ENCODE peak calls at places on chromosome 16, in nine cellular contexts. Y is uterus, R is sigmoid colon, X is stomach, A is ovary, E is lower leg skin, O is fibroblast of the aortic adventitia, D is heart right ventricle, B is SK-N-SH. K is an unnamed sample.

GRCh38 chr16:86653289-86654006 is 75.1 kb downstream of the FOXL1 start:
- DNase-seq in O (peak), A (no peak), B (no peak), D (no peak), Y (no peak), E (no peak), R (no peak), X (no peak), K (peak)

GRCh38 chr16:26645629-26646028 is 421.1 kb upstream of the C16orf82 start:
- DNase-seq in R (no peak), E (no peak), Y (no peak), B (peak), D (no peak), O (no peak), A (no peak), X (no peak), K (no peak)

GRCh38 chr16:27233731-27234130 is 30.4 kb downstream of the KDM8 start:
- DNase-seq in Y (no peak), X (no peak), D (no peak), O (no peak), R (peak), B (no peak), E (no peak), A (no peak), K (no peak)

GRCh38 chr16:79821911-79822310 is 221.4 kb upstream of the MAF start:
- DNase-seq in E (no peak), R (no peak), D (no peak), Y (no peak), X (peak), A (no peak), B (no peak), O (no peak), K (no peak)

GRCh38 chr16:75620326-75621169 is 2.5 kb downstream of the ADAT1 start:
- DNase-seq in Y (no peak), D (no peak), B (no peak), O (no peak), X (peak), A (no peak), R (no peak), E (no peak), K (no peak)

GRCh38 chr16:54080524-54081008 is 206.0 kb downstream of the IRX3 start:
- DNase-seq in X (peak), R (no peak), D (no peak), O (peak), A (no peak), Y (no peak), B (no peak), E (no peak), K (peak)

GRCh38 chr16:84370723-84371552 is 2.6 kb downstream of the ATP2C2 start:
- DNase-seq in E (no peak), B (no peak), Y (no peak), R (no peak), O (no peak), D (no peak), A (no peak), X (no peak), K (no peak)

GRCh38 chr16:50411034-50411433 is 42.2 kb upstream of the BRD7 start:
- DNase-seq in E (no peak), Y (no peak), O (no peak), X (no peak), A (no peak), B (no peak), R (no peak), D (no peak), K (no peak)

GRCh38 chr16:52494621-52495020 is 52.3 kb downstream of the TOX3 start:
- DNase-seq in X (no peak), B (no peak), A (no peak), D (no peak), R (no peak), E (no peak), Y (no peak), O (no peak), K (no peak)

GRCh38 chr16:20902426-20902825 is 1.9 kb downstream of the LYRM1 start:
- DNase-seq in R (no peak), X (no peak), O (no peak), D (no peak), Y (no peak), A (no peak), E (no peak), B (no peak), K (no peak)

GRCh38 chr16:85648070-85648714 is 35.1 kb downstream of the GSE1 start:
- DNase-seq in B (no peak), X (no peak), A (no peak), O (no peak), E (no peak), R (no peak), D (no peak), Y (no peak), K (no peak)

GRCh38 chr16:31360296-31360695 is 5.3 kb downstream of the ITGAX start:
- DNase-seq in Y (no peak), B (no peak), E (no peak), R (no peak), O (no peak), X (no peak), A (no peak), D (no peak), K (no peak)

GRCh38 chr16:61900482-61900881 is 135.8 kb downstream of the CDH8 start:
- DNase-seq in O (no peak), R (no peak), Y (no peak), A (no peak), E (no peak), B (no peak), X (no peak), D (no peak), K (peak)

GRCh38 chr16:48123104-48123788 is 32.5 kb downstream of the ABCC12 start:
- DNase-seq in R (no peak), E (no peak), A (no peak), B (no peak), Y (no peak), D (no peak), O (peak), X (no peak), K (peak)

GRCh38 chr16:4936181-4936990 is 562 bp downstream of the PPL start:
- DNase-seq in X (peak), O (no peak), B (peak), E (no peak), Y (peak), D (peak), R (peak), A (peak), K (no peak)

GRCh38 chr16:19295393-19295792 is 9.9 kb downstream of the CLEC19A start:
- DNase-seq in O (no peak), X (no peak), R (no peak), E (no peak), B (no peak), A (no peak), D (no peak), Y (no peak), K (no peak)

GRCh38 chr16:30113031-30113710 is at the start of gene GDPD3:
- DNase-seq in R (no peak), Y (no peak), B (no peak), E (no peak), X (peak), O (peak), A (peak), D (peak), K (no peak)

GRCh38 chr16:59859606-59860402 is 1125.7 kb upstream of the GOT2 start:
- DNase-seq in O (no peak), A (no peak), D (no peak), B (no peak), X (no peak), R (no peak), E (no peak), Y (no peak), K (no peak)

GRCh38 chr16:14056970-14057369 is 14.1 kb upstream of the MRTFB start:
- DNase-seq in O (peak), B (no peak), A (no peak), Y (no peak), X (no peak), E (peak), D (no peak), R (no peak), K (peak)

GRCh38 chr16:84785843-84786538 is 33.8 kb upstream of the CRISPLD2 start:
- DNase-seq in O (peak), D (peak), R (peak), X (peak), Y (no peak), E (no peak), B (peak), A (peak), K (peak)

GRCh38 chr16:77657016-77657415 is 65.3 kb upstream of the NUDT7 start:
- DNase-seq in X (no peak), D (no peak), B (no peak), O (peak), E (no peak), R (no peak), A (no peak), Y (no peak), K (no peak)

GRCh38 chr16:67441289-67441753 is 10.4 kb downstream of the HSD11B2 start:
- DNase-seq in O (no peak), X (peak), B (no peak), D (peak), R (no peak), A (no peak), Y (no peak), E (peak), K (no peak)

GRCh38 chr16:53166099-53166498 is 111.3 kb downstream of the CHD9 start:
- DNase-seq in R (no peak), Y (no peak), B (no peak), O (no peak), X (no peak), D (no peak), A (no peak), E (no peak), K (no peak)

GRCh38 chr16:89048087-89048729 is 45.4 kb upstream of the ACSF3 start:
- DNase-seq in A (no peak), Y (no peak), O (no peak), B (no peak), D (peak), X (no peak), R (peak), E (no peak), K (no peak)

GRCh38 chr16:30655815-30656347 is 2.4 kb upstream of the FBRS start:
- DNase-seq in Y (no peak), B (no peak), O (no peak), X (no peak), R (no peak), E (no peak), A (no peak), D (no peak), K (no peak)

GRCh38 chr16:86579268-86580062 is 1.1 kb downstream of the FOXL1 start:
- DNase-seq in X (no peak), D (peak), Y (no peak), R (no peak), E (peak), A (no peak), O (no peak), B (no peak), K (no peak)

GRCh38 chr16:67470314-67470713 is 10.6 kb downstream of the ATP6V0D1 start:
- DNase-seq in R (peak), X (peak), D (peak), E (peak), B (peak), Y (no peak), A (peak), O (no peak), K (no peak)

GRCh38 chr16:64428463-64428862 is 693.4 kb downstream of the CDH11 start:
- DNase-seq in R (no peak), A (no peak), D (no peak), Y (no peak), X (no peak), E (no peak), O (peak), B (peak), K (peak)

GRCh38 chr16:67860589-67861398 is 12.1 kb upstream of the EDC4 start:
- DNase-seq in D (no peak), Y (no peak), B (no peak), R (no peak), O (peak), A (no peak), X (no peak), E (no peak), K (peak)

GRCh38 chr16:30473231-30474061 is 904 bp downstream of the ITGAL start:
- DNase-seq in D (peak), A (no peak), B (no peak), X (no peak), Y (no peak), O (no peak), R (no peak), E (no peak), K (no peak)

GRCh38 chr16:77833906-77834599 is 45.7 kb downstream of the VAT1L start:
- DNase-seq in E (no peak), D (no peak), A (no peak), X (no peak), O (peak), R (no peak), Y (no peak), B (no peak), K (peak)

GRCh38 chr16:27096375-27096774 is 29.6 kb downstream of the C16orf82 start:
- DNase-seq in X (no peak), D (no peak), A (no peak), E (peak), Y (no peak), O (no peak), B (no peak), R (no peak), K (no peak)

GRCh38 chr16:28873543-28874201 is 4.6 kb upstream of the ATP2A1 start:
- DNase-seq in X (no peak), R (no peak), D (no peak), A (no peak), B (peak), E (no peak), O (no peak), Y (no peak), K (no peak)

GRCh38 chr16:11621920-11622651 is 35.4 kb upstream of the LITAF start:
- DNase-seq in Y (no peak), O (peak), B (peak), R (no peak), E (no peak), D (peak), X (no peak), A (no peak), K (no peak)

GRCh38 chr16:75070055-75070841 is 46.3 kb downstream of the LDHD start:
- DNase-seq in A (peak), R (peak), B (peak), Y (peak), O (no peak), E (no peak), X (peak), D (peak), K (no peak)

GRCh38 chr16:19969284-19969683 is 84.6 kb upstream of the GPRC5B start:
- DNase-seq in B (no peak), O (no peak), R (no peak), D (no peak), Y (no peak), A (no peak), E (no peak), X (no peak), K (no peak)

GRCh38 chr16:66910175-66910940 is 8.3 kb downstream of the CDH16 start:
- DNase-seq in E (no peak), R (no peak), A (no peak), Y (no peak), B (no peak), X (no peak), D (no peak), O (no peak), K (no peak)

GRCh38 chr16:89023621-89024511 is 46.9 kb upstream of the CBFA2T3 start:
- DNase-seq in R (peak), O (no peak), D (peak), X (no peak), E (no peak), A (no peak), Y (no peak), B (no peak), K (no peak)

GRCh38 chr16:89194340-89195311 is 5.7 kb downstream of the SLC22A31 start:
- DNase-seq in B (peak), X (no peak), Y (no peak), D (no peak), R (no peak), E (no peak), O (no peak), A (no peak), K (no peak)

GRCh38 chr16:69494993-69495392 is 70.6 kb downstream of the CYB5B start:
- DNase-seq in Y (no peak), E (no peak), B (no peak), D (no peak), A (no peak), O (no peak), R (no peak), X (no peak), K (peak)

DNA sequence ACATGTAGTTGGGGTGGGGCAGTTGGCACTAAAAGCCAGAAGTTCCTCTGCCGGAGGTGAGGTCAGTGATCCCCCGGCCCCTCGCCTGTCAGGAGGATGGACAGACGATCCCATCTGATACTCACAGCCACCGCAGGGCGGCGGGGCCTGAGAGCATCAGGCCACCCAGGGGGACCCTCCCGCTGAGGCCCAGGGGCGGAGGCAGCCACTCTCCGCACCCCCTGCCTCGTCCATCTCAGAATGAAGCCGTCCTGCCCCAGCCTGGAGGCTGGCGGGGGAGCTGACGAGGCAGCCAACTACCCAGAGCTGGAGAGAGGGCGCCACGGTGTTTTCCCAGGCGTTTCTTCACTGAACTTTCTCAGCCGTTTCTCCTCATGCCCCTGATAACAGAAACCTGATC is 22.6 kb downstream of the TPSD1 start:
- DNase-seq in X (no peak), O (no peak), R (no peak), D (no peak), A (no peak), Y (no peak), B (no peak), E (no peak), K (no peak)
- TF ChIP-seq CTCF in X (no peak), O (no peak), R (no peak), D (no peak), A (no peak), Y (no peak), B (no peak), E (no peak), K (no peak)

GRCh38 chr16:3865241-3865640 is 15.3 kb downstream of the CREBBP start:
- DNase-seq in O (no peak), Y (no peak), E (no peak), X (no peak), A (no peak), R (no peak), D (no peak), B (no peak), K (no peak)

GRCh38 chr16:3864562-3864961 is 16.0 kb downstream of the CREBBP start:
- DNase-seq in D (no peak), Y (no peak), A (no peak), B (no peak), R (no peak), O (no peak), E (no peak), X (no peak), K (no peak)

GRCh38 chr16:3866703-3867431 is 13.6 kb downstream of the CREBBP start:
- DNase-seq in Y (no peak), E (no peak), R (no peak), X (no peak), D (no peak), B (no peak), O (no peak), A (no peak), K (no peak)

GRCh38 chr16:3861808-3862451 is 18.6 kb downstream of the CREBBP start:
- DNase-seq in D (no peak), B (no peak), A (no peak), E (no peak), X (no peak), Y (no peak), R (no peak), O (no peak), K (peak)

GRCh38 chr16:3863587-3863986 is 16.9 kb downstream of the CREBBP start:
- DNase-seq in X (no peak), E (no peak), A (no peak), D (no peak), B (no peak), R (no peak), O (no peak), Y (no peak), K (no peak)
- H3K4me3 ChIP-seq in X (no peak), E (no peak), A (no peak), D (no peak), B (no peak), R (no peak), O (no peak), Y (no peak), K (no peak)

GRCh38 chr16:24539295-24539849 is at the start of gene RBBP6:
- DNase-seq in O (peak), B (peak), D (peak), Y (peak), X (peak), A (peak), R (peak), E (peak), K (peak)
- TF ChIP-seq CTCF in O (peak), B (peak), D (peak), Y (peak), X (peak), A (peak), R (no peak), E (no peak), K (no peak)

DNA sequence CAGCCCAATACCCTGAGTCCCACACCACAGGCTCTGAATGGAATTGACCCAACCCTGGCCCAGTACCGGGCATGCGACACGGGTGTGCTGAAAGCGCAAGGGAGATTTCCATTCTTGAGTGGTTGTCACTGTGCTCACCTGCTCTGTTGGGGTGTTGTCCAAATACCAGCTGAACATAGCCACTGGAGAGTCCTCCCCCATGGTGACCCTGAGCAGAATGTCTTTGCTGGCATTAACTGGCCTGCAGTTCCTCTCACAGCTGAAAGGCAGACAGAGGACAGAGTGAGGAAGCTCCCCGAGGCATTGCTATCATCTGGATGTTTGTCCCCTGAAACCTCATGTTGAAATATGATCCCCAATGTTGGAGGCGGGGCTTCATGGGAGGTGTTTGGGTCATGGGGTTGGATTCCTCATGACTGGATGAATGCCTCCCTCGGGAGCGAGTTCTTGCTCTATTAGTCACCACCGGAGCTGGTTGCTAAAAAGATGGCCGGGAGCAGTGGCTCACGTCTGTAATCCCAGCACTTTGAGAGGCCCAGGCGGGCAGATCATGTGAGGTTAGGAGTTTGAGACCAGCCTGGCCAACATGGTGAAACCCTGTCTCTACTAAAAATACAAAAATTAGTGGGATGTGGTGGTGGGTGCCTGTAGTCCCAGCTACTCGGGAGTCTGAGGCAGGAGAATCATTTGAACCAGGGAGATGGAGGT is 57.3 kb upstream of the BCO1 start:
- DNase-seq in X (peak), B (no peak), A (peak), Y (peak), O (peak), E (peak), D (peak), R (peak), K (peak)
- H3K4me3 ChIP-seq in X (no peak), B (no peak), A (no peak), Y (no peak), O (peak), E (no peak), D (peak), R (no peak), K (no peak)

GRCh38 chr16:46689492-46690280 is at the start of gene ORC6:
- DNase-seq in O (peak), Y (peak), B (peak), E (peak), A (peak), X (peak), D (peak), R (peak), K (peak)
- TF ChIP-seq CTCF in O (peak), Y (no peak), B (peak), E (no peak), A (no peak), X (no peak), D (peak), R (no peak), K (peak)

GRCh38 chr16:57091200-57091989 is 988 bp upstream of the CPNE2 start:
- DNase-seq in E (peak), X (peak), R (peak), D (peak), O (peak), B (peak), Y (peak), A (peak), K (peak)
- H3K4me3 ChIP-seq in E (no peak), X (peak), R (peak), D (peak), O (peak), B (peak), Y (peak), A (peak), K (peak)

GRCh38 chr16:81405702-81406113 is 38.9 kb upstream of the CMIP start:
- DNase-seq in A (no peak), R (peak), O (peak), E (no peak), X (peak), D (no peak), B (no peak), Y (no peak), K (peak)
- TF ChIP-seq CTCF in A (no peak), R (no peak), O (peak), E (no peak), X (no peak), D (no peak), B (peak), Y (no peak), K (peak)

GRCh38 chr16:65576139-65576538 is 454.3 kb upstream of the CDH11 start:
- DNase-seq in B (no peak), O (no peak), A (no peak), E (no peak), D (no peak), X (no peak), R (no peak), Y (no peak), K (no peak)

GRCh38 chr16:65574311-65574966 is 452.6 kb upstream of the CDH11 start:
- DNase-seq in Y (no peak), O (no peak), D (no peak), E (no peak), B (no peak), R (no peak), X (no peak), A (no peak), K (no peak)

GRCh38 chr16:65570261-65570660 is 448.4 kb upstream of the CDH11 start:
- DNase-seq in R (no peak), E (no peak), B (no peak), A (no peak), D (no peak), X (no peak), O (peak), Y (no peak), K (peak)

GRCh38 chr16:65576631-65577030 is 454.8 kb upstream of the CDH11 start:
- DNase-seq in X (no peak), B (no peak), Y (no peak), E (no peak), O (no peak), A (no peak), D (no peak), R (no peak), K (no peak)

GRCh38 chr16:65572156-65572555 is 450.3 kb upstream of the CDH11 start:
- DNase-seq in A (no peak), Y (no peak), E (no peak), B (no peak), R (no peak), D (no peak), O (peak), X (no peak), K (peak)
- H3K4me3 ChIP-seq in A (no peak), Y (no peak), E (no peak), B (no peak), R (no peak), D (no peak), O (no peak), X (no peak), K (no peak)

K was measured in cardiac fibroblast.